ENCODE peak calls at places on chromosomes 5 and 9, in five cellular contexts. I is esophagus muscularis mucosa; U is neural progenitor cell; C is fibroblast of lung; T is CD4-positive, alpha-beta memory T cell. D is an unnamed sample.

GRCh38 chr9:16482764-16483163 is 387.7 kb downstream of the BNC2 start:
- DNase-seq in C (peak), T (no peak), U (no peak), I (no peak), D (no peak)

GRCh38 chr9:109229682-109230081 is 62.6 kb upstream of the FRRS1L start:
- DNase-seq in U (no peak), C (no peak), T (no peak), I (no peak), D (no peak)

GRCh38 chr9:571066-571465 is 270.4 kb upstream of the DMRT1 start:
- DNase-seq in I (no peak), U (no peak), T (no peak), C (no peak), D (no peak)

GRCh38 chr5:137216976-137217598 is 282.0 kb downstream of the SPOCK1 start:
- DNase-seq in U (no peak), C (no peak), I (no peak), T (no peak), D (no peak)

GRCh38 chr9:107221321-107221720 is 61.8 kb upstream of the RAD23B start:
- DNase-seq in C (no peak), U (peak), T (no peak), I (peak), D (no peak)

GRCh38 chr9:130892503-130893249 is 3.9 kb downstream of the QRFP start:
- DNase-seq in I (no peak), C (no peak), T (no peak), U (no peak), D (no peak)

GRCh38 chr5:55694152-55694830 is 17.8 kb downstream of the SLC38A9 start:
- DNase-seq in U (peak), T (no peak), I (no peak), C (peak), D (peak)

GRCh38 chr5:116272281-116272941 is 187.6 kb downstream of the COMMD10 start:
- DNase-seq in U (no peak), I (no peak), C (peak), T (no peak), D (no peak)

GRCh38 chr9:17291766-17292165 is 156.9 kb downstream of the CNTLN start:
- DNase-seq in U (no peak), I (no peak), T (no peak), C (peak), D (no peak)

GRCh38 chr5:150753463-150753862 is 5.4 kb downstream of the DCTN4 start:
- DNase-seq in C (no peak), I (no peak), U (no peak), T (no peak), D (no peak)

GRCh38 chr9:27939186-27939585 is 365.9 kb upstream of the C9orf72 start:
- DNase-seq in T (no peak), C (no peak), I (no peak), U (no peak), D (no peak)

GRCh38 chr5:58542709-58543108 is 40.2 kb upstream of the RAB3C start:
- DNase-seq in T (no peak), I (no peak), U (peak), C (no peak), D (no peak)

GRCh38 chr9:6671416-6671815 is 25.9 kb upstream of the GLDC start:
- DNase-seq in U (no peak), T (no peak), C (no peak), I (no peak), D (no peak)

GRCh38 chr5:174840435-174840834 is 116.1 kb downstream of the MSX2 start:
- DNase-seq in T (no peak), I (no peak), C (no peak), U (no peak), D (no peak)

GRCh38 chr5:67243349-67243748 is 46.8 kb upstream of the CD180 start:
- DNase-seq in T (no peak), C (no peak), I (no peak), U (no peak), D (no peak)

GRCh38 chr9:112135706-112136105 is 39.4 kb downstream of the SUSD1 start:
- DNase-seq in U (no peak), C (peak), T (no peak), I (no peak), D (no peak)

GRCh38 chr5:171152382-171152781 is 156.7 kb upstream of the TLX3 start:
- DNase-seq in T (no peak), I (no peak), U (peak), C (peak), D (no peak)

GRCh38 chr5:57302643-57303042 is 128.8 kb downstream of the GPBP1 start:
- DNase-seq in C (peak), T (no peak), I (no peak), U (no peak), D (no peak)

GRCh38 chr5:165560641-165561040 is 2055.2 kb downstream of the MAT2B start:
- DNase-seq in T (no peak), U (no peak), C (no peak), I (no peak), D (no peak)

GRCh38 chr5:58460727-58461286 is 921 bp upstream of the PLK2 start:
- DNase-seq in I (peak), T (peak), U (peak), C (peak), D (peak)

GRCh38 chr5:112419596-112420110 is 576 bp upstream of the EPB41L4A start:
- DNase-seq in U (peak), I (no peak), C (peak), T (no peak), D (no peak)

GRCh38 chr9:19281801-19282200 is 51.3 kb downstream of the DENND4C start:
- DNase-seq in C (no peak), T (no peak), U (no peak), I (no peak), D (no peak)

GRCh38 chr5:54279960-54280359 is 30.4 kb downstream of the ARL15 start:
- DNase-seq in U (no peak), I (no peak), T (no peak), C (no peak), D (no peak)

GRCh38 chr5:14487101-14487895 is 94.3 kb upstream of the OTULINL start:
- DNase-seq in C (no peak), U (no peak), T (no peak), I (no peak), D (no peak)

DNA sequence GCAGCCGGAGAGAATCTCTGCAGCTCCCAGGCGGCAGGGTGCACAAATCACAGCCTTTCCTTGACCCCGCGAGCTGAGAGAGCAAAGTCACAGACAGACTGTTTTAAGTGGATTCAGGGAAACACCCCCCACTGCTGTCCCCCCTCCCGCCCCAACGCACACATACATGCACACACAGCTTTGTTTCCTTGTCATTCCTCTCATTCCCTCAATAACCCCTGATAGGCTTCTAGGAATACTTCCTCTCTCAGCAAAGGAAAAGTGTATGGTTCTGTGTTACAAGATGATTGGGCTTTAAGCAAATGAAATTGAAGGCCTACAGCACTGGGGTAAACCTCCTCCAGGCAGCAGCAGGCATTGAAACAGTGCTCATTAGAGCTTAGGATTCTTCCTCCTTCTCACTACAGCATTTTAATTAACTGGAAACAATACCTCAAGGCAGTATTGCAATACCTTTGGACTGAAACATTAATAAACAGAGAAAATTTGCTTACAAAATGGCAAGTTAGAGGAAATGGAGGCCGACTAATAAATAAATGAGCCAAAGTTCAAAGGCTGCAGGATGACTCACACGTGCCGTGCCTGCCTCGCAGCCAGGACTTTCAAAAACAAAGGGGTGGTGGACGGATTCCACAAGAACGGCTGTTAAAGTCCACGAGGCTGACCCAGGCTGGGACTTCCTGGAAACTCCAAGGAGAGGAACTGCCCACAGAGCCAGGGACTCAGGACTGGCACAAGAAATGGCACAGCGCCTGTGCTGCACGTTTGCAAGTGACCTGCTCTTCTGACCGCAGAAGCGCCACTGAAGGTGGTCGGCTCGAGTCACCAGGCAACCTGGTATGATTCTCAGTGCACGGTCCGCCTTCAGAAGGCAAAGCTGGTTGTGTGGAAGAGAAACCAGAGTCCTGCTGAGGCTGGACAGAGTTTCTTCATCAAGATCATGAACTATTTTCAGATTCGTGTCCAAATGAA is 236.2 kb downstream of the SYK start:
- DNase-seq in C (peak), U (no peak), T (no peak), I (peak), D (no peak)
- H3K4me3 ChIP-seq in C (no peak), U (no peak), T (no peak), I (no peak), D (peak)

DNA sequence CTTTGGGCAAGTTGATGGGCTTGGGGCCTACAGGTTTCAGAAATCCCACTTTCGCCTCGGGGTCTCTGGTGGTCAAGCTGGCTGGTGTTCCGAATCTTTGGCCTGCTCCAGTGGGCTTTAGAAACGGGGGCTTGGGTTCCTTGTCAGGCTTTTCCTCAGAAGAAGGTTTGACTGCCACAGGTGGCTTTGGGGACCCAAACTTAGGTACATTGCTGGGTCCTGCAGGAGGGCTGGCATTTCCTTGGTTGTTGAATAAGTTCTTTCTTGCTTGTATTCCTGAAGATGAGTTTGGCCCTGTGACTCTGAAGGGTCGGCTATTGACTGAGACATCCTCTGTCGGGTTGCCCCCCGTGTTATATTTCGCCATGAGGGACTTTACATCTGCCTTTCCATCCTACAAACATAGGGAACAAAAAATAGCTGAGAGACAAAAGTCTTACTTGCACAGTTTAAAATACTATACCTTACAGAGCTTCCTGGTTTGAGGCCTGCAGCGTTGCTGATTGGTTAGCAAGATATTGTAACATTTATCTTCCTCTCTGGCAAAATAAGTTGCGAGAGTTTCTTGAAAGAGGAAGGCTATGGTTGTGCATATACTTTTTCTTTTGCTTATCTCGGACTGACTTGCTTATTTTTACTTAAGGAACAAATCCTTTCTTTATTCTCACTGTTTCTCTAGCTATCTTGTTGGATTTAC is 16.6 kb downstream of the FYB1 start:
- DNase-seq in U (no peak), I (peak), T (peak), C (no peak), D (peak)
- H3K4me3 ChIP-seq in U (no peak), I (no peak), T (peak), C (no peak), D (peak)

GRCh38 chr9:69276775-69277174 is 48.2 kb upstream of the ENTREP1 start:
- DNase-seq in U (no peak), I (no peak), C (no peak), T (no peak), D (no peak)
- H3K4me3 ChIP-seq in U (no peak), I (no peak), C (no peak), T (no peak), D (no peak)

GRCh38 chr5:10762776-10763500 is 1.9 kb upstream of the DAP start:
- DNase-seq in T (no peak), U (no peak), C (no peak), I (no peak), D (no peak)

GRCh38 chr5:10762178-10762775 is 1.2 kb upstream of the DAP start:
- DNase-seq in T (no peak), I (no peak), U (peak), C (no peak), D (no peak)

GRCh38 chr5:10760976-10761841 is at the start of gene DAP:
- DNase-seq in U (peak), T (peak), I (peak), C (peak), D (peak)

GRCh38 chr5:10760033-10760975 is 730 bp downstream of the DAP start:
- DNase-seq in C (peak), U (peak), I (no peak), T (no peak), D (no peak)

GRCh38 chr5:10761842-10762165 is 770 bp upstream of the DAP start:
- DNase-seq in C (no peak), I (no peak), T (no peak), U (no peak), D (no peak)
- H3K4me3 ChIP-seq in C (peak), I (peak), T (peak), U (peak), D (no peak)

GRCh38 chr9:136643596-136644342 is 18.9 kb upstream of the EGFL7 start:
- DNase-seq in I (no peak), T (no peak), U (peak), C (no peak), D (no peak)
- H3K4me3 ChIP-seq in I (peak), T (no peak), U (peak), C (no peak), D (no peak)

DNA sequence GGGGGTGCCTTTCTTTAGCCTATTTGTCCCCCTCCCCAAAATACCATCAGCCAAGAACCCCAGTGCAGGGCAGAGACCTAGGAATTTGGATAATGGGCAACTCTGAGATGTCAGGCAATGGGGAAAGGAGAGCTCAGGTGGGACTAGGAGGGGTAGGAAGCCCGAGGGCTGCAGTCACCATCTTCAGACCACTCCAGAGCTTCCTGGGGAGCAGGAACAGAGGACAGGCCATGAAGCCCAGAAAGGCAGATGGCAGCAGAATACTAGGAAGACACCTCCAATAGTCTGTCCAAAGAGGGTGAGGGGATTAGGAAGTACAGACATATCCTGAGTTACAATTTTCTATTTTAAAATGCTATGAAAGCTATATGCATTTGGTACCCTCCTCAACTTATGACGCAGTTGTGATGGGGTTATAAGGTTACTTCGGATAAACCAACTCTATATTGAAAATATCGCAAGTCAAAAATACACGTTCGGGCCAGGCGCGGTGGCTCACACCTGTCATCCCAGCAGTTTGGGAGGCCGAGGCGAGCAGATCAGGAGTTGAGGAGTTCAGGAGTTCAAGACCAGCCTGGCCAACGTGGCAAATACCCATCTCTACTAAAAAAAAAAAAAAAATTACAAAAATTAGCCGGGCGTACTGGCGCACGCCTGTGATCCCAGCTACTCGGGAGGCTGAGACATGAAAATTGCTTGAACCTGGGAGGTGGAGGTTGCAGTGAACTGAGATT is 34.6 kb upstream of the IL17B start:
- DNase-seq in U (no peak), T (no peak), I (no peak), C (no peak), D (no peak)
- H3K4me3 ChIP-seq in U (no peak), T (no peak), I (peak), C (no peak), D (no peak)

GRCh38 chr5:138752951-138753793 is at the start of gene CTNNA1:
- DNase-seq in T (peak), C (peak), I (peak), U (peak), D (no peak)

GRCh38 chr5:138753794-138754698 is 821 bp downstream of the CTNNA1 start:
- DNase-seq in U (peak), I (peak), C (peak), T (peak), D (no peak)

GRCh38 chr5:138757061-138757776 is 4.0 kb downstream of the CTNNA1 start:
- DNase-seq in T (no peak), U (no peak), I (no peak), C (no peak), D (no peak)

GRCh38 chr5:138754699-138755057 is 1.5 kb downstream of the CTNNA1 start:
- DNase-seq in I (no peak), C (peak), U (no peak), T (no peak), D (no peak)

GRCh38 chr5:138755084-138755748 is 2.0 kb downstream of the CTNNA1 start:
- DNase-seq in T (no peak), C (no peak), I (no peak), U (no peak), D (no peak)
- H3K4me3 ChIP-seq in T (no peak), C (peak), I (peak), U (peak), D (no peak)

GRCh38 chr9:33153001-33153400 is 14.1 kb downstream of the B4GALT1 start:
- DNase-seq in C (no peak), U (no peak), T (no peak), I (no peak), D (no peak)
- H3K4me3 ChIP-seq in C (no peak), U (no peak), T (no peak), I (no peak), D (no peak)

GRCh38 chr5:126757713-126758357 is 19.1 kb upstream of the LMNB1 start:
- DNase-seq in T (no peak), C (no peak), U (no peak), I (no peak), D (no peak)
- H3K4me3 ChIP-seq in T (no peak), C (no peak), U (no peak), I (no peak), D (no peak)

GRCh38 chr9:93020151-93020550 is 38.4 kb upstream of the SUSD3 start:
- DNase-seq in C (no peak), T (no peak), U (no peak), I (no peak), D (no peak)
- H3K4me3 ChIP-seq in C (no peak), T (no peak), U (no peak), I (no peak), D (no peak)

D was measured in Jurkat, Clone E6-1.